ENCODE peak calls at places on chromosome 14, in seven cellular contexts. E is epithelial cell of proximal tubule, I is fibroblast of mammary gland, B is A673, C is uterus, Y is AG04450, V is A549. Z is an unnamed sample.
A peak's percentile ranks its signal among the peaks of the same experiment; 100 is the strongest.

GRCh38 chr14:23252006-23252405 is 14.3 kb downstream of the RNF212B start:
- DNase-seq in E (no peak), I (no peak), B (no peak), C (no peak), Y (no peak), V (no peak), Z (no peak)

GRCh38 chr14:50388256-50388931 is 8.3 kb downstream of the CDKL1 start:
- DNase-seq in E (no peak), I (no peak), B (peak; percentile 22), C (peak; percentile 41), Y (no peak), V (no peak), Z (no peak)

GRCh38 chr14:20623798-20624197 is 17.7 kb downstream of the OR6S1 start:
- DNase-seq in E (no peak), I (no peak), B (no peak), C (no peak), Y (no peak), V (no peak), Z (no peak)

GRCh38 chr14:62645649-62646048 is 399.6 kb downstream of the KCNH5 start:
- DNase-seq in E (no peak), I (peak; percentile 5), B (peak; percentile 84), C (no peak), Y (peak; percentile 39), V (no peak), Z (no peak)

GRCh38 chr14:75522224-75522764 is at the start of gene BATF:
- DNase-seq in E (no peak), I (no peak), B (no peak), C (no peak), Y (no peak), V (no peak), Z (no peak)

GRCh38 chr14:93343266-93343665 is 3.7 kb upstream of the COX8C start:
- DNase-seq in E (no peak), I (no peak), B (no peak), C (no peak), Y (no peak), V (no peak), Z (no peak)

GRCh38 chr14:22892488-22892887 is 9.5 kb downstream of the REM2 start:
- DNase-seq in E (no peak), I (no peak), B (no peak), C (no peak), Y (no peak), V (no peak), Z (no peak)

GRCh38 chr14:85195872-85196477 is 334.0 kb upstream of the FLRT2 start:
- DNase-seq in E (no peak), I (peak; percentile 32), B (peak; percentile 28), C (no peak), Y (no peak), V (peak; percentile 16), Z (no peak)

GRCh38 chr14:20934148-20934762 is 21.0 kb upstream of the RNASE2 start:
- DNase-seq in E (no peak), I (peak; percentile 28), B (peak; percentile 73), C (no peak), Y (no peak), V (peak; percentile 19), Z (peak; percentile 0)

GRCh38 chr14:66403183-66403582 is 83.0 kb upstream of the CCDC196 start:
- DNase-seq in E (no peak), I (peak; percentile 55), B (peak; percentile 59), C (no peak), Y (no peak), V (peak; percentile 13), Z (peak; percentile 34)

GRCh38 chr14:76352639-76353281 is 23.2 kb upstream of the ESRRB start:
- DNase-seq in E (no peak), I (peak; percentile 53), B (peak; percentile 76), C (peak; percentile 44), Y (no peak), V (peak; percentile 66), Z (no peak)

GRCh38 chr14:61476737-61477410 is 155.5 kb downstream of the PRKCH start:
- DNase-seq in E (peak; percentile 86), I (peak; percentile 95), B (no peak), C (peak; percentile 37), Y (peak; percentile 96), V (peak; percentile 50), Z (no peak)

GRCh38 chr14:59481407-59482119 is 2.6 kb downstream of the L3HYPDH start:
- DNase-seq in E (no peak), I (peak; percentile 90), B (no peak), C (no peak), Y (no peak), V (no peak), Z (no peak)

GRCh38 chr14:91350813-91351507 is 66.7 kb downstream of the CCDC88C start:
- DNase-seq in E (no peak), I (peak; percentile 4), B (no peak), C (no peak), Y (no peak), V (no peak), Z (no peak)

GRCh38 chr14:69270795-69271708 is 11.1 kb downstream of the GALNT16 start:
- DNase-seq in E (no peak), I (peak; percentile 53), B (no peak), C (no peak), Y (no peak), V (no peak), Z (no peak)

GRCh38 chr14:81303258-81303935 is 82.6 kb upstream of the GTF2A1 start:
- DNase-seq in E (peak; percentile 19), I (no peak), B (no peak), C (no peak), Y (no peak), V (no peak), Z (peak; percentile 48)

GRCh38 chr14:32696325-32697101 is 242.2 kb upstream of the NPAS3 start:
- DNase-seq in E (no peak), I (no peak), B (peak; percentile 75), C (no peak), Y (no peak), V (no peak), Z (no peak)

GRCh38 chr14:39229222-39229543 is 4.5 kb upstream of the MIA2 start:
- DNase-seq in E (no peak), I (peak; percentile 53), B (no peak), C (no peak), Y (no peak), V (no peak), Z (no peak)

GRCh38 chr14:61992139-61992538 is 229.9 kb downstream of the SNAPC1 start:
- DNase-seq in E (no peak), I (no peak), B (no peak), C (no peak), Y (no peak), V (no peak), Z (peak; percentile 18)

GRCh38 chr14:98120831-98121464 is 1151.0 kb downstream of the BCL11B start:
- DNase-seq in E (no peak), I (no peak), B (no peak), C (no peak), Y (no peak), V (no peak), Z (no peak)

GRCh38 chr14:78788467-78789360 is 618.5 kb downstream of the NRXN3 start:
- DNase-seq in E (no peak), I (peak; percentile 15), B (no peak), C (no peak), Y (no peak), V (no peak), Z (no peak)
- TF ChIP-seq CTCF in E (no peak), I (no peak), B (no peak), C (no peak), Y (no peak), V (no peak), Z (no peak)

DNA sequence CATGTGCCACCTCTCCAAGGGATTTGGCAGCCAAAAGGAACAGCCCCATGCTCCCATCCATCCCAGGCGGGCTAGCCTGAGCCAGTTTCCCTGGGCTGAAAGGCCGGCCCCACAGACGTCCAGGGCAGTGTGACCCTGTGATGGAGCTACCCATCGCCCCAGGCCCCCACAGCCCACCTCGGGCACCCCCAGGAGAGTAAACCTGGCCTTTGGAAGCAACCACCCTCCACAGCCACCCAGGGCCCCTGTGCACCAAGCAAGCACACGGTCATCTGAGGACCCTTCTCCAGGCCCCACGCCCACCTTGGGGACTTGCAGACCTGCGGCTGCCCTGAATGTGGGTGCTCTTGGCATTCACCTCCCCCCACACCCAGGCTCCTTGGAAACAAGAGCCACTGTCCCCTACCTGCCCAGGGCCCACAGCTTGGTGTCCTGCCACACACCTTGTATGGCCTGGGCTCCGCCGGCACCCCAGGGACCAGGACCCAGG is 8.4 kb downstream of the AHNAK2 start:
- DNase-seq in E (no peak), I (no peak), B (no peak), C (no peak), Y (no peak), V (no peak), Z (no peak)
- H3K4me3 ChIP-seq in E (peak overlapping the region; percentile 30), I (peak overlapping the region; percentile 78), B (no peak overlapping the region), C (peak overlapping the region; percentile 34), Y (peak overlapping the region; percentile 48), V (peak overlapping the region; percentile 67), Z (no peak overlapping the region)

DNA sequence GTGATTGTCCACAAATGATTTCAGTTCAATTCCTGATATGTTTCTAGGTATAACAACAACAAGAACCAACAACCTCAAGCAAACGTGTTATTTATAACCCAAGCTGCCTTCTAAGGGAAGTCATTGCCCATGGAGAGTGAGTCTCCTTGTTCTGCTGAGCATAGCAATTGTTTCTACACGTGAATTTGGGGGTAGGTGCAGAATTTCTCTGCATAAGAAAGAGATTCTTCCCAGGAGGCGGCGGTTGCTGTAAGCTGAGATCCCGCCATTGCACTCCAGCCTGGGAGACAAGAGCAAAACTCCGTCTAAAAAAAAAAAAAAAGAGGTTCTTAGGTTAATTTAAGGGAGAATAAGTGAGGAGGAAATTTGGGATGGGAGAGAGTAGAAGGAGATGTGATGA is 226.5 kb upstream of the PELI2 start:
- DNase-seq in E (no peak), I (no peak), B (no peak), C (no peak), Y (no peak), V (no peak), Z (no peak)
- TF ChIP-seq CTCF in E (no peak), I (no peak), B (no peak), C (no peak), Y (no peak), V (no peak), Z (no peak)

GRCh38 chr14:36505892-36506731 is 13.9 kb downstream of the NKX2-1 start:
- DNase-seq in E (no peak), I (no peak), B (no peak), C (no peak), Y (no peak), V (no peak), Z (no peak)
- H3K4me3 ChIP-seq in E (no peak overlapping the region), I (no peak overlapping the region), B (no peak overlapping the region), C (no peak overlapping the region), Y (no peak overlapping the region), V (no peak overlapping the region), Z (no peak overlapping the region)

GRCh38 chr14:25411933-25412757 is 362.2 kb upstream of the STXBP6 start:
- DNase-seq in E (no peak), I (peak; percentile 8), B (peak; percentile 47), C (no peak), Y (no peak), V (no peak), Z (no peak)

GRCh38 chr14:25406818-25407217 is 356.9 kb upstream of the STXBP6 start:
- DNase-seq in E (no peak), I (peak; percentile 52), B (peak; percentile 83), C (no peak), Y (no peak), V (no peak), Z (no peak)
- TF ChIP-seq CTCF in E (peak; percentile 49), I (peak; percentile 53), B (peak; percentile 82), C (no peak), Y (no peak), V (peak; percentile 13), Z (peak; percentile 63)

Z was measured in LNCaP clone FGC.